ENCODE peak calls at places on chromosome 21, in nine cellular contexts. One of them, this sample, is unnamed.

GRCh38 chr21:34924194-34924593 is 124.9 kb downstream of the RUNX1 start:
- DNase-seq in fibroblast of the conjunctiva: no peak
- DNase-seq in HEK293T: no peak
- DNase-seq in activated gamma-delta T cell treated with anti-CD3 and anti-CD28 coated beads, Interleukin-2, amount 50 U/mL, for 16 hours: no peak
- DNase-seq in PC-9: no peak
- DNase-seq in NB4: no peak
- DNase-seq in AG04450: no peak
- DNase-seq in T-helper 1 cell: no peak
- DNase-seq in Calu3: no peak
- DNase-seq in this sample: no peak

GRCh38 chr21:41973427-41973831 is 19.6 kb upstream of the C2CD2 start:
- DNase-seq in HEK293T: no peak
- DNase-seq in Calu3: peak; percentile 12
- DNase-seq in fibroblast of the conjunctiva: no peak
- DNase-seq in AG04450: no peak
- DNase-seq in T-helper 1 cell: no peak
- DNase-seq in NB4: no peak
- DNase-seq in PC-9: no peak
- DNase-seq in activated gamma-delta T cell treated with anti-CD3 and anti-CD28 coated beads, Interleukin-2, amount 50 U/mL, for 16 hours: no peak
- DNase-seq in this sample: no peak

GRCh38 chr21:39863111-39863510 is 4.1 kb upstream of the PCP4 start:
- DNase-seq in NB4: no peak
- DNase-seq in activated gamma-delta T cell treated with anti-CD3 and anti-CD28 coated beads, Interleukin-2, amount 50 U/mL, for 16 hours: no peak
- DNase-seq in T-helper 1 cell: no peak
- DNase-seq in fibroblast of the conjunctiva: no peak
- DNase-seq in PC-9: no peak
- DNase-seq in HEK293T: no peak
- DNase-seq in Calu3: peak; percentile 70
- DNase-seq in AG04450: no peak
- DNase-seq in this sample: no peak

GRCh38 chr21:32480381-32480780 is 67.9 kb downstream of the EVA1C start:
- DNase-seq in activated gamma-delta T cell treated with anti-CD3 and anti-CD28 coated beads, Interleukin-2, amount 50 U/mL, for 16 hours: no peak
- DNase-seq in PC-9: no peak
- DNase-seq in AG04450: no peak
- DNase-seq in Calu3: no peak
- DNase-seq in NB4: no peak
- DNase-seq in HEK293T: no peak
- DNase-seq in T-helper 1 cell: no peak
- DNase-seq in fibroblast of the conjunctiva: no peak
- DNase-seq in this sample: no peak

GRCh38 chr21:38742580-38743260 is 63.0 kb upstream of the ETS2 start:
- DNase-seq in NB4: no peak
- DNase-seq in T-helper 1 cell: no peak
- DNase-seq in AG04450: no peak
- DNase-seq in HEK293T: no peak
- DNase-seq in PC-9: no peak
- DNase-seq in Calu3: no peak
- DNase-seq in fibroblast of the conjunctiva: no peak
- DNase-seq in activated gamma-delta T cell treated with anti-CD3 and anti-CD28 coated beads, Interleukin-2, amount 50 U/mL, for 16 hours: no peak
- DNase-seq in this sample: no peak

GRCh38 chr21:37531402-37532042 is 164.9 kb downstream of the DYRK1A start:
- DNase-seq in NB4: no peak
- DNase-seq in activated gamma-delta T cell treated with anti-CD3 and anti-CD28 coated beads, Interleukin-2, amount 50 U/mL, for 16 hours: no peak
- DNase-seq in Calu3: peak; percentile 18
- DNase-seq in T-helper 1 cell: no peak
- DNase-seq in HEK293T: no peak
- DNase-seq in PC-9: no peak
- DNase-seq in AG04450: no peak
- DNase-seq in fibroblast of the conjunctiva: no peak
- DNase-seq in this sample: peak; percentile 20

GRCh38 chr21:45488839-45489479 is 53.3 kb downstream of the SLC19A1 start:
- DNase-seq in Calu3: no peak
- DNase-seq in NB4: no peak
- DNase-seq in AG04450: no peak
- DNase-seq in T-helper 1 cell: no peak
- DNase-seq in HEK293T: peak; percentile 48
- DNase-seq in activated gamma-delta T cell treated with anti-CD3 and anti-CD28 coated beads, Interleukin-2, amount 50 U/mL, for 16 hours: no peak
- DNase-seq in fibroblast of the conjunctiva: no peak
- DNase-seq in PC-9: no peak
- DNase-seq in this sample: no peak

GRCh38 chr21:37742115-37742514 is 174.1 kb downstream of the KCNJ6 start:
- DNase-seq in Calu3: no peak
- DNase-seq in PC-9: no peak
- DNase-seq in HEK293T: no peak
- DNase-seq in NB4: no peak
- DNase-seq in fibroblast of the conjunctiva: no peak
- DNase-seq in AG04450: no peak
- DNase-seq in T-helper 1 cell: no peak
- DNase-seq in activated gamma-delta T cell treated with anti-CD3 and anti-CD28 coated beads, Interleukin-2, amount 50 U/mL, for 16 hours: no peak
- DNase-seq in this sample: no peak

GRCh38 chr21:9758888-9759287 is 762.5 kb upstream of the TPTE start:
- DNase-seq in T-helper 1 cell: no peak
- DNase-seq in Calu3: no peak
- DNase-seq in PC-9: no peak
- DNase-seq in fibroblast of the conjunctiva: no peak
- DNase-seq in activated gamma-delta T cell treated with anti-CD3 and anti-CD28 coated beads, Interleukin-2, amount 50 U/mL, for 16 hours: no peak
- DNase-seq in NB4: no peak
- DNase-seq in HEK293T: no peak
- DNase-seq in AG04450: no peak
- DNase-seq in this sample: no peak

GRCh38 chr21:41542727-41543126 is 34.8 kb upstream of the TMPRSS2 start:
- DNase-seq in PC-9: no peak
- DNase-seq in activated gamma-delta T cell treated with anti-CD3 and anti-CD28 coated beads, Interleukin-2, amount 50 U/mL, for 16 hours: no peak
- DNase-seq in AG04450: no peak
- DNase-seq in fibroblast of the conjunctiva: no peak
- DNase-seq in NB4: no peak
- DNase-seq in T-helper 1 cell: no peak
- DNase-seq in HEK293T: no peak
- DNase-seq in Calu3: no peak
- DNase-seq in this sample: no peak

GRCh38 chr21:31872452-31873274 is at the start of gene HUNK:
- DNase-seq in fibroblast of the conjunctiva: no peak
- DNase-seq in activated gamma-delta T cell treated with anti-CD3 and anti-CD28 coated beads, Interleukin-2, amount 50 U/mL, for 16 hours: no peak
- DNase-seq in NB4: peak; percentile 69
- DNase-seq in PC-9: no peak
- DNase-seq in Calu3: peak; percentile 42
- DNase-seq in T-helper 1 cell: no peak
- DNase-seq in HEK293T: peak; percentile 57
- DNase-seq in AG04450: no peak
- DNase-seq in this sample: no peak

GRCh38 chr21:46667735-46668380 is 32.4 kb downstream of the PRMT2 start:
- DNase-seq in AG04450: no peak
- DNase-seq in NB4: peak; percentile 95
- DNase-seq in HEK293T: peak; percentile 56
- DNase-seq in activated gamma-delta T cell treated with anti-CD3 and anti-CD28 coated beads, Interleukin-2, amount 50 U/mL, for 16 hours: no peak
- DNase-seq in Calu3: peak; percentile 48
- DNase-seq in PC-9: peak; percentile 56
- DNase-seq in fibroblast of the conjunctiva: no peak
- DNase-seq in T-helper 1 cell: no peak
- DNase-seq in this sample: no peak

GRCh38 chr21:28590722-28591121 is 402.0 kb downstream of the LTN1 start:
- DNase-seq in HEK293T: no peak
- DNase-seq in T-helper 1 cell: no peak
- DNase-seq in Calu3: no peak
- DNase-seq in PC-9: no peak
- DNase-seq in fibroblast of the conjunctiva: no peak
- DNase-seq in NB4: no peak
- DNase-seq in AG04450: no peak
- DNase-seq in activated gamma-delta T cell treated with anti-CD3 and anti-CD28 coated beads, Interleukin-2, amount 50 U/mL, for 16 hours: no peak
- DNase-seq in this sample: no peak

GRCh38 chr21:14956826-14957225 is 108.0 kb downstream of the NRIP1 start:
- DNase-seq in Calu3: no peak
- DNase-seq in AG04450: peak; percentile 16
- DNase-seq in PC-9: peak; percentile 66
- DNase-seq in activated gamma-delta T cell treated with anti-CD3 and anti-CD28 coated beads, Interleukin-2, amount 50 U/mL, for 16 hours: no peak
- DNase-seq in fibroblast of the conjunctiva: no peak
- DNase-seq in T-helper 1 cell: no peak
- DNase-seq in HEK293T: no peak
- DNase-seq in NB4: no peak
- DNase-seq in this sample: no peak

GRCh38 chr21:31647650-31648049 is 11.8 kb upstream of the SOD1 start:
- DNase-seq in activated gamma-delta T cell treated with anti-CD3 and anti-CD28 coated beads, Interleukin-2, amount 50 U/mL, for 16 hours: no peak
- DNase-seq in fibroblast of the conjunctiva: no peak
- DNase-seq in NB4: no peak
- DNase-seq in HEK293T: no peak
- DNase-seq in AG04450: no peak
- DNase-seq in T-helper 1 cell: no peak
- DNase-seq in PC-9: no peak
- DNase-seq in Calu3: no peak
- DNase-seq in this sample: no peak

GRCh38 chr21:44701541-44701940 is 4.6 kb downstream of the KRTAP10-12 start:
- DNase-seq in PC-9: no peak
- DNase-seq in T-helper 1 cell: no peak
- DNase-seq in activated gamma-delta T cell treated with anti-CD3 and anti-CD28 coated beads, Interleukin-2, amount 50 U/mL, for 16 hours: no peak
- DNase-seq in AG04450: no peak
- DNase-seq in fibroblast of the conjunctiva: no peak
- DNase-seq in NB4: no peak
- DNase-seq in Calu3: no peak
- DNase-seq in HEK293T: no peak
- DNase-seq in this sample: no peak

GRCh38 chr21:42120056-42120903 is 49.2 kb downstream of the UMODL1 start:
- DNase-seq in AG04450: no peak
- DNase-seq in HEK293T: no peak
- DNase-seq in NB4: peak; percentile 47
- DNase-seq in fibroblast of the conjunctiva: no peak
- DNase-seq in Calu3: peak; percentile 33
- DNase-seq in PC-9: peak; percentile 95
- DNase-seq in activated gamma-delta T cell treated with anti-CD3 and anti-CD28 coated beads, Interleukin-2, amount 50 U/mL, for 16 hours: no peak
- DNase-seq in T-helper 1 cell: no peak
- DNase-seq in this sample: no peak

GRCh38 chr21:26952274-26953066 is 14.4 kb downstream of the ADAMTS5 start:
- DNase-seq in AG04450: no peak
- DNase-seq in activated gamma-delta T cell treated with anti-CD3 and anti-CD28 coated beads, Interleukin-2, amount 50 U/mL, for 16 hours: no peak
- DNase-seq in T-helper 1 cell: no peak
- DNase-seq in NB4: no peak
- DNase-seq in fibroblast of the conjunctiva: no peak
- DNase-seq in HEK293T: no peak
- DNase-seq in Calu3: no peak
- DNase-seq in PC-9: no peak
- DNase-seq in this sample: no peak

GRCh38 chr21:42525676-42526378 is 12.2 kb downstream of the SLC37A1 start:
- DNase-seq in fibroblast of the conjunctiva: no peak
- DNase-seq in Calu3: no peak
- DNase-seq in AG04450: no peak
- DNase-seq in NB4: no peak
- DNase-seq in HEK293T: no peak
- DNase-seq in activated gamma-delta T cell treated with anti-CD3 and anti-CD28 coated beads, Interleukin-2, amount 50 U/mL, for 16 hours: no peak
- DNase-seq in T-helper 1 cell: no peak
- DNase-seq in PC-9: no peak
- DNase-seq in this sample: no peak

GRCh38 chr21:35448876-35449599 is 399.9 kb upstream of the RUNX1 start:
- DNase-seq in activated gamma-delta T cell treated with anti-CD3 and anti-CD28 coated beads, Interleukin-2, amount 50 U/mL, for 16 hours: no peak
- DNase-seq in fibroblast of the conjunctiva: no peak
- DNase-seq in NB4: no peak
- DNase-seq in HEK293T: no peak
- DNase-seq in T-helper 1 cell: no peak
- DNase-seq in Calu3: no peak
- DNase-seq in PC-9: no peak
- DNase-seq in AG04450: no peak
- DNase-seq in this sample: no peak

GRCh38 chr21:35051287-35051818 is 2.3 kb upstream of the RUNX1 start:
- DNase-seq in fibroblast of the conjunctiva: peak; percentile 78
- DNase-seq in Calu3: peak; percentile 88
- DNase-seq in T-helper 1 cell: peak; percentile 93
- DNase-seq in AG04450: no peak
- DNase-seq in NB4: peak; percentile 97
- DNase-seq in activated gamma-delta T cell treated with anti-CD3 and anti-CD28 coated beads, Interleukin-2, amount 50 U/mL, for 16 hours: peak; percentile 76
- DNase-seq in PC-9: peak; percentile 95
- DNase-seq in HEK293T: peak; percentile 74
- DNase-seq in this sample: peak; percentile 75

GRCh38 chr21:26469789-26470188 is 103.3 kb downstream of the CYYR1 start:
- DNase-seq in AG04450: no peak
- DNase-seq in HEK293T: no peak
- DNase-seq in T-helper 1 cell: peak; percentile 17
- DNase-seq in PC-9: no peak
- DNase-seq in activated gamma-delta T cell treated with anti-CD3 and anti-CD28 coated beads, Interleukin-2, amount 50 U/mL, for 16 hours: no peak
- DNase-seq in NB4: no peak
- DNase-seq in fibroblast of the conjunctiva: peak; percentile 89
- DNase-seq in Calu3: no peak
- DNase-seq in this sample: peak; percentile 32

GRCh38 chr21:34177919-34178567 is 104.7 kb downstream of the MRPS6 start:
- DNase-seq in PC-9: no peak
- DNase-seq in activated gamma-delta T cell treated with anti-CD3 and anti-CD28 coated beads, Interleukin-2, amount 50 U/mL, for 16 hours: no peak
- DNase-seq in NB4: no peak
- DNase-seq in fibroblast of the conjunctiva: no peak
- DNase-seq in T-helper 1 cell: no peak
- DNase-seq in HEK293T: no peak
- DNase-seq in Calu3: no peak
- DNase-seq in AG04450: no peak
- DNase-seq in this sample: no peak

GRCh38 chr21:35775778-35776515 is 284.4 kb downstream of the SETD4 start:
- DNase-seq in T-helper 1 cell: no peak
- DNase-seq in fibroblast of the conjunctiva: no peak
- DNase-seq in PC-9: no peak
- DNase-seq in Calu3: no peak
- DNase-seq in NB4: no peak
- DNase-seq in AG04450: no peak
- DNase-seq in HEK293T: no peak
- DNase-seq in activated gamma-delta T cell treated with anti-CD3 and anti-CD28 coated beads, Interleukin-2, amount 50 U/mL, for 16 hours: no peak
- DNase-seq in this sample: no peak

GRCh38 chr21:35136586-35137254 is 87.6 kb upstream of the RUNX1 start:
- DNase-seq in AG04450: no peak
- DNase-seq in NB4: no peak
- DNase-seq in HEK293T: no peak
- DNase-seq in T-helper 1 cell: no peak
- DNase-seq in PC-9: peak; percentile 94
- DNase-seq in activated gamma-delta T cell treated with anti-CD3 and anti-CD28 coated beads, Interleukin-2, amount 50 U/mL, for 16 hours: no peak
- DNase-seq in Calu3: peak; percentile 69
- DNase-seq in fibroblast of the conjunctiva: no peak
- DNase-seq in this sample: no peak

This sample was measured in globus pallidus.